ENCODE peak calls at places on chromosome 21, in six cellular contexts. U is caudate nucleus; O is aorta; W is effector CD8-positive, alpha-beta T cell; D is AML-193; R is stimulated activated CD4-positive, alpha-beta T cell treated with anti-CD3 and anti-CD28 coated beads, Interleukin-1b, Interleukin-23, amount 100 ng/mL, for 48 hours. V is an unnamed sample.
A peak's percentile ranks its signal among the peaks of the same experiment; 100 is the strongest.

GRCh38 chr21:34962586-34963222 is 86.4 kb downstream of the RUNX1 start:
- DNase-seq in U (no peak), O (no peak), W (no peak), D (no peak), R (peak; percentile 54), V (no peak)

GRCh38 chr21:44450999-44451398 is 4.3 kb upstream of the LRRC3 start:
- DNase-seq in U (no peak), O (no peak), W (no peak), D (no peak), R (no peak), V (no peak)

GRCh38 chr21:41894922-41895557 is 15.9 kb upstream of the PRDM15 start:
- DNase-seq in U (no peak), O (no peak), W (no peak), D (no peak), R (no peak), V (no peak)

GRCh38 chr21:33825419-33825818 is 90.2 kb downstream of the ATP5PO start:
- DNase-seq in U (no peak), O (no peak), W (no peak), D (no peak), R (no peak), V (no peak)

GRCh38 chr21:33428669-33429068 is 25.5 kb downstream of the IFNGR2 start:
- DNase-seq in U (no peak), O (peak; percentile 65), W (no peak), D (no peak), R (no peak), V (no peak)

GRCh38 chr21:42695324-42696025 is 42.1 kb downstream of the PDE9A start:
- DNase-seq in U (no peak), O (no peak), W (no peak), D (no peak), R (no peak), V (no peak)

GRCh38 chr21:44943005-44943685 is 3.3 kb downstream of the SLX9 start:
- DNase-seq in U (no peak), O (no peak), W (no peak), D (no peak), R (no peak), V (no peak)

GRCh38 chr21:40422851-40423635 is 423.9 kb downstream of the DSCAM start:
- DNase-seq in U (peak; percentile 62), O (no peak), W (no peak), D (no peak), R (no peak), V (no peak)

GRCh38 chr21:28608646-28609045 is 384.0 kb downstream of the LTN1 start:
- DNase-seq in U (no peak), O (no peak), W (no peak), D (no peak), R (no peak), V (no peak)

GRCh38 chr21:35314896-35315582 is 265.9 kb upstream of the RUNX1 start:
- DNase-seq in U (no peak), O (no peak), W (no peak), D (no peak), R (no peak), V (no peak)

GRCh38 chr21:45377866-45378257 is 27.1 kb upstream of the COL18A1 start:
- DNase-seq in U (no peak), O (no peak), W (no peak), D (no peak), R (no peak), V (no peak)

V was measured in T-helper 17 cell.